ENCODE peak calls at places on chromosomes 16 and 17, in five cellular contexts. V is body of pancreas, G is neural progenitor cell, H is progenitor cell of endocrine pancreas, U is thoracic aorta. J is an unnamed sample.

GRCh38 chr17:19486351-19487008 is 47.2 kb upstream of the SLC47A1 start:
- DNase-seq in V (no peak), G (no peak), H (no peak), U (no peak), J (no peak)

GRCh38 chr16:3481696-3482658 is 13.3 kb downstream of the C16orf90 start:
- DNase-seq in V (no peak), G (no peak), H (no peak), U (no peak), J (no peak)

GRCh38 chr17:78879679-78880186 is 23.3 kb downstream of the CEP295NL start:
- DNase-seq in V (peak), G (no peak), H (no peak), U (peak), J (no peak)

GRCh38 chr16:17331071-17331521 is 139.7 kb downstream of the XYLT1 start:
- DNase-seq in V (no peak), G (no peak), H (no peak), U (peak), J (no peak)

GRCh38 chr17:27760069-27760885 is 40.1 kb downstream of the NOS2 start:
- DNase-seq in V (peak), G (peak), H (peak), U (peak), J (peak)

GRCh38 chr17:82957469-82957795 is 117.6 kb upstream of the ZNF750 start:
- DNase-seq in V (no peak), G (no peak), H (no peak), U (no peak), J (no peak)

GRCh38 chr16:86979984-86980553 is 337.1 kb downstream of the C16orf95 start:
- DNase-seq in V (no peak), G (no peak), H (no peak), U (no peak), J (no peak)

GRCh38 chr17:27756467-27757371 is 43.6 kb downstream of the NOS2 start:
- DNase-seq in V (peak), G (peak), H (peak), U (no peak), J (no peak)

GRCh38 chr17:76640550-76641380 is 2.8 kb downstream of the ST6GALNAC1 start:
- DNase-seq in V (no peak), G (no peak), H (no peak), U (no peak), J (no peak)

GRCh38 chr17:65156835-65157565 is 19.8 kb downstream of the RGS9 start:
- DNase-seq in V (no peak), G (no peak), H (no peak), U (no peak), J (no peak)

GRCh38 chr16:10561001-10561400 is 19.4 kb downstream of the EMP2 start:
- DNase-seq in V (no peak), G (no peak), H (no peak), U (no peak), J (no peak)

GRCh38 chr17:33778505-33779398 is 476.3 kb upstream of the CCL2 start:
- DNase-seq in V (peak), G (peak), H (peak), U (no peak), J (no peak)

GRCh38 chr17:44549736-44550135 is 7.5 kb upstream of the FZD2 start:
- DNase-seq in V (no peak), G (peak), H (no peak), U (no peak), J (no peak)

GRCh38 chr17:50853781-50854180 is 12.4 kb downstream of the TOB1 start:
- DNase-seq in V (no peak), G (no peak), H (no peak), U (no peak), J (peak)

GRCh38 chr17:80743181-80743771 is 198.6 kb downstream of the RPTOR start:
- DNase-seq in V (no peak), G (no peak), H (no peak), U (no peak), J (no peak)

GRCh38 chr17:38451840-38452529 is 23.7 kb downstream of the ARHGAP23 start:
- DNase-seq in V (no peak), G (peak), H (no peak), U (no peak), J (no peak)

GRCh38 chr17:77286641-77287431 is 146.1 kb downstream of the SEC14L1 start:
- DNase-seq in V (peak), G (no peak), H (no peak), U (no peak), J (no peak)

GRCh38 chr17:40558651-40559015 is 6.6 kb downstream of the CCR7 start:
- DNase-seq in V (no peak), G (no peak), H (peak), U (no peak), J (no peak)

GRCh38 chr16:11232852-11233726 is 22.9 kb downstream of the SOCS1 start:
- DNase-seq in V (no peak), G (no peak), H (no peak), U (no peak), J (no peak)

GRCh38 chr16:17448640-17449638 is 21.8 kb downstream of the XYLT1 start:
- DNase-seq in V (peak), G (no peak), H (no peak), U (no peak), J (no peak)

GRCh38 chr16:2432286-2432685 is 3.0 kb downstream of the CCNF start:
- DNase-seq in V (no peak), G (peak), H (no peak), U (no peak), J (no peak)
- TF ChIP-seq CTCF in V (no peak), G (no peak), H (no peak), U (no peak), J (no peak)

GRCh38 chr17:37082461-37082860 is 133.7 kb downstream of the AATF start:
- DNase-seq in V (no peak), G (no peak), H (no peak), U (no peak), J (no peak)
- TF ChIP-seq CTCF in V (no peak), G (no peak), H (no peak), U (no peak), J (no peak)

DNA sequence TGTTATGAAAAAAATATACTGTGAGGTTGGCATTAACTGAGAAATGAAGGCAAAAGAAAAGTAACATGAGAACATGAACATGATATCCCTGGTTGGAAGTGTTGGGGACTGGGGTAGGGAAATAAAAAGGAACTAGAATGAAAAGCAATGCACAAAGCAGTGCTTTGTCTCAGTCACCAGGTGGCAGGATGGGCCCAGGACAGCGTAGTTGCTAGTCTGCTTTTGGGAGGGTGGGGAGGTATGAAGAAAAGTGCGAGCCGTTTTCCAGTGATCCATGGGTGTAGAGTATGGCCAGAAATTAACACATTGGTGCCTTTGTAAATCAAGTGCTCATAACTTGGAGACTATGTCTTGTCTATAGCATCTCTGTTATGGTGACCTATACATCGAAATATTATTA is 662.5 kb upstream of the SALL1 start:
- DNase-seq in V (no peak), G (peak), H (no peak), U (no peak), J (no peak)
- TF ChIP-seq CTCF in V (no peak), G (peak), H (peak), U (no peak), J (peak)

GRCh38 chr16:49603956-49604355 is 230.4 kb downstream of the C16orf78 start:
- DNase-seq in V (no peak), G (no peak), H (no peak), U (no peak), J (no peak)

GRCh38 chr16:49608095-49608494 is 234.5 kb downstream of the C16orf78 start:
- DNase-seq in V (no peak), G (peak), H (no peak), U (no peak), J (no peak)

GRCh38 chr16:49605536-49606241 is 232.1 kb downstream of the C16orf78 start:
- DNase-seq in V (no peak), G (no peak), H (no peak), U (no peak), J (no peak)

GRCh38 chr16:49604602-49605001 is 231.0 kb downstream of the C16orf78 start:
- DNase-seq in V (no peak), G (no peak), H (no peak), U (no peak), J (no peak)

GRCh38 chr16:49608801-49609200 is 235.2 kb downstream of the C16orf78 start:
- DNase-seq in V (no peak), G (peak), H (no peak), U (no peak), J (peak)
- TF ChIP-seq CTCF in V (peak), G (peak), H (peak), U (peak), J (peak)

GRCh38 chr16:1763521-1764511 is 7.5 kb downstream of the NME3 start:
- DNase-seq in V (no peak), G (peak), H (no peak), U (no peak), J (no peak)
- TF ChIP-seq CTCF in V (no peak), G (peak), H (peak), U (no peak), J (peak)

DNA sequence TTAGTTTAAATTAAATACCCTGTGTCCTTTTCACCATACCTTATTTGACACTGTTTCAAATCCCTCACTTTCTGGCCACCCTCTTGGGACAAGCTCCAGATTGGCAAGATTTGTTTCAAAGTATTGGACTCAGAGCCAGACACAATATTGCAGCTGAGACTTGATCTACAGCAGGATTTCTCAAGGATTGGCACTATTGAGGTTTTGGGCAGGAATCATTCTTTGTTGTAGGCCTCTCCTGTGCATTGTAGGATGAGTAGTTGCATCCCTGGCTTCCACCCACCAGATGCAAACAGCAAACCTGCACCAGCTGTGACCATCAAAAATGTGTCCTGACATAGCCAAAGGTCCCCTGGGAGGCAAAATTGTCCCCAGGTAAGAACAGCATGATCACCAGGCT is 181.2 kb downstream of the CHD9NB start:
- DNase-seq in V (no peak), G (no peak), H (no peak), U (no peak), J (no peak)
- TF ChIP-seq CTCF in V (no peak), G (no peak), H (no peak), U (no peak), J (no peak)

GRCh38 chr17:48031966-48032365 is 5.6 kb downstream of the COPZ2 start:
- DNase-seq in V (no peak), G (no peak), H (no peak), U (no peak), J (no peak)

GRCh38 chr17:48037924-48038323 is 327 bp upstream of the COPZ2 start:
- DNase-seq in V (no peak), G (no peak), H (no peak), U (no peak), J (no peak)

GRCh38 chr17:48038687-48039086 is 1.1 kb upstream of the COPZ2 start:
- DNase-seq in V (no peak), G (no peak), H (no peak), U (no peak), J (no peak)

GRCh38 chr17:48036693-48037035 is 933 bp downstream of the COPZ2 start:
- DNase-seq in V (no peak), G (no peak), H (no peak), U (no peak), J (no peak)

GRCh38 chr17:48037036-48037881 is at the start of gene COPZ2:
- DNase-seq in V (peak), G (peak), H (peak), U (peak), J (no peak)
- TF ChIP-seq CTCF in V (peak), G (peak), H (peak), U (peak), J (peak)

GRCh38 chr17:9959377-9959981 is 54.4 kb upstream of the RCVRN start:
- DNase-seq in V (peak), G (peak), H (peak), U (no peak), J (peak)
- TF ChIP-seq CTCF in V (peak), G (peak), H (peak), U (no peak), J (peak)

GRCh38 chr17:8360751-8361150 is 15.8 kb downstream of the KRABD2 start:
- DNase-seq in V (no peak), G (no peak), H (no peak), U (no peak), J (no peak)
- TF ChIP-seq CTCF in V (no peak), G (no peak), H (no peak), U (no peak), J (no peak)